ENCODE peak calls at places on chromosomes 1 and 21, in six cellular contexts. X is esophagus squamous epithelium, Z is epithelial cell of esophagus, R is choroid plexus epithelial cell, M is pancreas, D is psoas muscle. C is an unnamed sample.

GRCh38 chr1:243496173-243496553 is 240.3 kb downstream of the SDCCAG8 start:
- DNase-seq in Z (no peak), M (no peak), X (no peak), R (no peak), D (peak; percentile 62), C (no peak)

GRCh38 chr21:41171210-41171609 is 3.2 kb downstream of the BACE2 start:
- DNase-seq in Z (peak; percentile 93), X (no peak), D (no peak), R (no peak), M (peak; percentile 62), C (peak; percentile 87)

GRCh38 chr21:26920055-26920454 is 46.8 kb downstream of the ADAMTS5 start:
- DNase-seq in D (no peak), M (no peak), X (no peak), R (peak; percentile 36), Z (peak; percentile 14), C (peak; percentile 37)

GRCh38 chr1:248847956-248848561 is 10.0 kb downstream of the ZNF672 start:
- DNase-seq in X (no peak), M (no peak), R (no peak), Z (no peak), D (no peak), C (no peak)

GRCh38 chr1:58748625-58749198 is 35.1 kb downstream of the JUN start:
- DNase-seq in D (no peak), Z (no peak), M (no peak), X (no peak), R (no peak), C (no peak)

GRCh38 chr1:241548008-241548407 is 15.8 kb downstream of the KMO start:
- DNase-seq in R (no peak), D (no peak), M (no peak), X (no peak), Z (no peak), C (no peak)

GRCh38 chr1:213884942-213885341 is 102.8 kb upstream of the PROX1 start:
- DNase-seq in Z (no peak), D (no peak), X (no peak), R (no peak), M (no peak), C (no peak)

GRCh38 chr1:177119311-177119710 is 45.2 kb downstream of the ASTN1 start:
- DNase-seq in M (no peak), Z (no peak), X (no peak), R (no peak), D (no peak), C (no peak)

GRCh38 chr1:39238476-39238875 is 34.0 kb downstream of the MACF1 start:
- DNase-seq in D (no peak), R (peak; percentile 88), Z (peak; percentile 37), M (no peak), X (no peak), C (peak; percentile 14)

GRCh38 chr1:160105155-160105554 is 6.7 kb upstream of the IGSF8 start:
- DNase-seq in M (no peak), X (no peak), R (no peak), D (peak; percentile 3), Z (no peak), C (no peak)

GRCh38 chr1:243257189-243257588 is 1.3 kb downstream of the SDCCAG8 start:
- DNase-seq in X (no peak), R (no peak), M (no peak), Z (no peak), D (no peak), C (no peak)

GRCh38 chr1:169680377-169681019 is 30.9 kb downstream of the SELL start:
- DNase-seq in D (no peak), X (peak; percentile 5), R (no peak), Z (no peak), M (no peak), C (no peak)

GRCh38 chr1:88802950-88803349 is 88.4 kb downstream of the GTF2B start:
- DNase-seq in M (no peak), Z (peak; percentile 62), X (no peak), D (no peak), R (peak; percentile 68), C (peak; percentile 66)

GRCh38 chr1:11741919-11742598 is 6.1 kb downstream of the AGTRAP start:
- DNase-seq in M (no peak), Z (no peak), X (no peak), R (no peak), D (no peak), C (no peak)

GRCh38 chr1:6770727-6771567 is 14.3 kb upstream of the CAMTA1 start:
- DNase-seq in D (no peak), M (no peak), R (peak; percentile 47), X (no peak), Z (peak; percentile 76), C (peak; percentile 40)

DNA sequence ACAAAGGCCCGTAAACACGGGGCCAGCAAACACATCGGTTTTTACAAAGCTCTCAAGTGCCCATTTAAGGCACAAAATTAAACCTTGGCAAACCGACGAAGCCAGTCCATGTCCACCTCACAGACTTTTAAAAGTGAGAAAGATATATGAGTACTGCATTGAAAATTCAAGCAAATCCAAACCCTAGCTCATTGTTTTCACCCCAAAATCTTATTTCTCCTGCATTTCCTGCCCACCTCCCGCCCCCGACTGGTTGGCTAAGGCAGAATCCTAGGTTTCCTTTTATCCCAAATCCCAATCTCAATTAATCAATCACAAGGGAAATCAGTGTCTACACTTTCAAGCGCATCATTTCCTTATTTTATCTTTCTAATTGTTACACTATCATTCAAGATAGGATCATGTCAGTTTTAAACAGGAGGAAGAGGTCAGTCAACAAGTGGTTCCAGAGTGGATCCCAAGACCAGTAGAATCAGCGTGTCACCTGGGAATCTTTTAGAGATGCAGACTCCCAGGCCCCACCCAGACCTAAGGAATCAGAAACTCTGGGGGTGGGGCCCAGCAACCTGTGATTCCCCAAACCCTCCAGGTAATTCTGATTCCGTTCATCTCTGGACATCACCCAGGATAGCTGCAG is 1.7 kb upstream of the GNG4 start:
- DNase-seq in R (no peak), D (no peak), X (no peak), M (no peak), Z (no peak), C (no peak)
- H3K4me3 ChIP-seq in R (no peak overlapping the region), D (no peak overlapping the region), X (no peak overlapping the region), M (no peak overlapping the region), Z (no peak overlapping the region), C (no peak overlapping the region)

DNA sequence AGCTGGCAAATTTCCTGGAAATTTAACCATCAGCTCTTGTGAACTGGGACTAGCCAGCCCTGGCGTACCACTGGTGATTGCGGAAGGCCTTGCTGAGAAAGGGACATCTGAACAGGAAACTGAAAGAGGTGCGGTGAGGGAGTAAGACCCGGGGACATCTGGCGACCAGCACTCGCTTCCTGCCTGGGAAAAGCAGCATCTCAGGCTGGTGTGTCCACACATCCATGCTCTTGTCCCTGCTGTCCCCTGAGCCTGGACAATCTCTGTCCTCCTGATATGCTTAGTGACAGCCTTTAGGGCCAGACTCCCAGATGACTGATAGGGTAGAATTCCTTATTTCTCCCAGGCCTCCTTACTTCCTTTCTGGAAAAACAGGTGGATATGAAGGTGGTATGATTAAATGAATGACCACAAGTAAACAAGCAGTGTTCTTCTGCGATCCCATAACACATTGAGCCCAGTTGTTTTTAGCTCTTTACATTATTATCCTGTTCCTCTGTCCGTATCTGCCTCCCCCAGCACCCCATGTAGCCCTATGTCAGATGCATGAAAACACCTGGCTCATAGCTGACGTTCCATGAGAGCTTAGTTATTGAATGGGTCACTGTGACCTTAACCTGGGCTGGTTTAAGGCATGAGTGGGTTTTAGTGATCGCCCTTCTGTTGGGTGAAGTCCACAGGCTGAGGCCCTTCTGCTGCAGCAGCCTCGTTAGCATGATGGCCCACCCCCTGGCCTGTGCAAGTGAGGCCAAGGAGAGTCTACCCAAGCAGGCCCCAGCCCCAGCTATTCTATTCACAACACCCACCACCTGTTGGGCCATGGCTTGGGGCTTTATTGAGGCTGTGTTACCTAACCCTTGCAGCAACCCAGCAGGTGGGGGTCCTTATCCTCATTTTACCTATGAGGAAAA is 76.1 kb upstream of the GADD45A start:
- DNase-seq in M (no peak), R (peak; percentile 16), D (no peak), X (no peak), Z (no peak), C (no peak)
- TF ChIP-seq CTCF in M (no peak), R (no peak), D (no peak), X (no peak), Z (no peak), C (no peak)

GRCh38 chr1:117318456-117318855 is 48.8 kb upstream of the MAN1A2 start:
- DNase-seq in M (no peak), Z (no peak), D (no peak), X (no peak), R (no peak), C (no peak)

GRCh38 chr1:117320515-117320914 is 46.7 kb upstream of the MAN1A2 start:
- DNase-seq in R (no peak), D (no peak), X (no peak), Z (no peak), M (no peak), C (no peak)

GRCh38 chr1:117313555-117313954 is 53.7 kb upstream of the MAN1A2 start:
- DNase-seq in Z (no peak), X (no peak), D (no peak), R (no peak), M (no peak), C (no peak)

GRCh38 chr1:117321680-117322609 is 45.3 kb upstream of the MAN1A2 start:
- DNase-seq in M (no peak), R (no peak), X (no peak), Z (no peak), D (no peak), C (no peak)

GRCh38 chr1:117318011-117318410 is 49.2 kb upstream of the MAN1A2 start:
- DNase-seq in Z (no peak), R (no peak), D (no peak), M (no peak), X (no peak), C (no peak)
- H3K4me3 ChIP-seq in Z (no peak overlapping the region), R (no peak overlapping the region), D (no peak overlapping the region), M (no peak overlapping the region), X (no peak overlapping the region), C (no peak overlapping the region)

GRCh38 chr21:34357889-34358288 is 5.9 kb upstream of the KCNE2 start:
- DNase-seq in X (no peak), Z (no peak), D (no peak), R (no peak), M (no peak), C (no peak)

GRCh38 chr21:34358866-34359265 is 4.9 kb upstream of the KCNE2 start:
- DNase-seq in Z (no peak), D (no peak), X (no peak), M (no peak), R (no peak), C (no peak)

GRCh38 chr21:34362670-34363069 is 1.1 kb upstream of the KCNE2 start:
- DNase-seq in R (no peak), M (no peak), Z (no peak), X (no peak), D (no peak), C (no peak)

GRCh38 chr21:34362136-34362444 is 1.7 kb upstream of the KCNE2 start:
- DNase-seq in Z (no peak), M (no peak), X (no peak), R (no peak), D (no peak), C (no peak)

DNA sequence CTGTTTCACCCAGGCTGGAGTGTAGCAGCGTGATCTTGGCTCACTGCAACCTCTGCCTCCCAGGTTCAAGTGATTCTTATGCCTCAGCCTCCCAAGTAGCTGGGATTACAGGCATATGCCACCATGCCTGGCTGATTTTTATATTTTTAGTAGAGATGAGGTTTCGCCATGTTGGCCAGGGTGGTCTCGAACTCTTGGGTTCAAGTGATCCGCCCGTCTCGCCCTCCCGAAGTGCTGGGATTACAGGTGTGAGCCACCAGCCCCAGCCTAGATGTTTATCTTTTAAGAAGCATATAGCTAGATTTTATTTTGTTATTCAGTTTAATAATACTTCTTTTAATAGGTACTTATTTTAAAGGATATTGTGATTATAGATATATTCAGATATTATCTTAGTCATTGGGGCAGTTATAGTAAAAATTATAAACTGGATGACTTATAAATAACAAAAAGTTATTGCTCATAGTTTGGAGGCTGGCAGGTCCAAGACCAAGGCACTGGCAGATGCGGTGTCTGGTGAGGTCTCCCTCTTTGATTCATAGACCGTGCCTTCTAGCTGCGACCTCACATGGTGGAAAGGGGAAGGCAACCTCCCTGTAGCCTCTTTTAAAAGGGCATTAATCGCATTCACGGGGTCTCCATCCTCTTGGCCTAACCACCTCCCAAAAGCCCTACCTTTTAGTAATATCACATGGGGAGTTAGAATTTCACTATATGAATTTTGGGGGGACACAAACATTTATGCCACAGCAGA is 3.1 kb upstream of the KCNE2 start:
- DNase-seq in R (no peak), Z (no peak), D (no peak), X (no peak), M (no peak), C (no peak)
- TF ChIP-seq CTCF in R (no peak), Z (no peak), D (no peak), X (no peak), M (no peak), C (no peak)

C was measured in bronchial epithelial cell.